ENCODE peak calls at places on chromosomes 7 and 10, in eight cellular contexts. One of them, this sample, is unnamed.
A peak's percentile ranks its signal among the peaks of the same experiment; 100 is the strongest.

GRCh38 chr10:91785851-91786250 is 12.4 kb upstream of the TNKS2 start:
- DNase-seq in fibroblast of lung: no peak
- DNase-seq in heart right ventricle: no peak
- DNase-seq in A549: no peak
- DNase-seq in mammary epithelial cell: no peak
- DNase-seq in PC-3: no peak
- DNase-seq in IMR-90: no peak
- DNase-seq in colonic mucosa: no peak
- DNase-seq in this sample: no peak

GRCh38 chr7:109246330-109247077 is 676.8 kb downstream of the DNAJB9 start:
- DNase-seq in fibroblast of lung: peak; percentile 57
- DNase-seq in heart right ventricle: no peak
- DNase-seq in A549: no peak
- DNase-seq in mammary epithelial cell: peak; percentile 62
- DNase-seq in PC-3: peak; percentile 88
- DNase-seq in IMR-90: no peak
- DNase-seq in colonic mucosa: no peak
- DNase-seq in this sample: no peak

GRCh38 chr10:21496285-21497176 is 29.0 kb downstream of the SKIDA1 start:
- DNase-seq in fibroblast of lung: peak; percentile 38
- DNase-seq in heart right ventricle: peak; percentile 51
- DNase-seq in A549: peak; percentile 58
- DNase-seq in mammary epithelial cell: peak; percentile 46
- DNase-seq in PC-3: peak; percentile 44
- DNase-seq in IMR-90: peak; percentile 25
- DNase-seq in colonic mucosa: peak; percentile 47
- DNase-seq in this sample: no peak

GRCh38 chr10:84493951-84494848 is 165.8 kb downstream of the CCSER2 start:
- DNase-seq in fibroblast of lung: peak; percentile 82
- DNase-seq in heart right ventricle: no peak
- DNase-seq in A549: peak; percentile 13
- DNase-seq in mammary epithelial cell: peak; percentile 75
- DNase-seq in PC-3: peak; percentile 83
- DNase-seq in IMR-90: peak; percentile 69
- DNase-seq in colonic mucosa: no peak
- DNase-seq in this sample: no peak

GRCh38 chr7:46633816-46634215 is 712.7 kb upstream of the IGFBP3 start:
- DNase-seq in fibroblast of lung: peak; percentile 39
- DNase-seq in heart right ventricle: no peak
- DNase-seq in A549: no peak
- DNase-seq in mammary epithelial cell: no peak
- DNase-seq in PC-3: no peak
- DNase-seq in IMR-90: peak; percentile 7
- DNase-seq in colonic mucosa: no peak
- DNase-seq in this sample: no peak

GRCh38 chr10:60666221-60666620 is 112.1 kb upstream of the CDK1 start:
- DNase-seq in fibroblast of lung: no peak
- DNase-seq in heart right ventricle: no peak
- DNase-seq in A549: no peak
- DNase-seq in mammary epithelial cell: peak; percentile 8
- DNase-seq in PC-3: peak; percentile 38
- DNase-seq in IMR-90: no peak
- DNase-seq in colonic mucosa: no peak
- DNase-seq in this sample: no peak

GRCh38 chr7:127776776-127777390 is 124.9 kb downstream of the SND1 start:
- DNase-seq in fibroblast of lung: peak; percentile 93
- DNase-seq in heart right ventricle: no peak
- DNase-seq in A549: no peak
- DNase-seq in mammary epithelial cell: peak; percentile 54
- DNase-seq in PC-3: no peak
- DNase-seq in IMR-90: peak; percentile 79
- DNase-seq in colonic mucosa: no peak
- DNase-seq in this sample: no peak

GRCh38 chr10:103799341-103799740 is 56.0 kb downstream of the SH3PXD2A start:
- DNase-seq in fibroblast of lung: no peak
- DNase-seq in heart right ventricle: no peak
- DNase-seq in A549: no peak
- DNase-seq in mammary epithelial cell: peak; percentile 35
- DNase-seq in PC-3: no peak
- DNase-seq in IMR-90: no peak
- DNase-seq in colonic mucosa: no peak
- DNase-seq in this sample: no peak

GRCh38 chr10:99427566-99428150 is 2.8 kb downstream of the GOT1 start:
- DNase-seq in fibroblast of lung: no peak
- DNase-seq in heart right ventricle: no peak
- DNase-seq in A549: no peak
- DNase-seq in mammary epithelial cell: no peak
- DNase-seq in PC-3: no peak
- DNase-seq in IMR-90: no peak
- DNase-seq in colonic mucosa: no peak
- DNase-seq in this sample: no peak

GRCh38 chr7:138480527-138480926 is 20.5 kb downstream of the TRIM24 start:
- DNase-seq in fibroblast of lung: no peak
- DNase-seq in heart right ventricle: no peak
- DNase-seq in A549: no peak
- DNase-seq in mammary epithelial cell: no peak
- DNase-seq in PC-3: no peak
- DNase-seq in IMR-90: no peak
- DNase-seq in colonic mucosa: no peak
- DNase-seq in this sample: no peak

GRCh38 chr7:138478499-138478908 is 18.4 kb downstream of the TRIM24 start:
- DNase-seq in fibroblast of lung: peak; percentile 8
- DNase-seq in heart right ventricle: no peak
- DNase-seq in A549: no peak
- DNase-seq in mammary epithelial cell: peak; percentile 29
- DNase-seq in PC-3: no peak
- DNase-seq in IMR-90: no peak
- DNase-seq in colonic mucosa: peak; percentile 45
- DNase-seq in this sample: no peak

GRCh38 chr7:138477581-138477980 is 17.5 kb downstream of the TRIM24 start:
- DNase-seq in fibroblast of lung: peak; percentile 34
- DNase-seq in heart right ventricle: no peak
- DNase-seq in A549: no peak
- DNase-seq in mammary epithelial cell: no peak
- DNase-seq in PC-3: no peak
- DNase-seq in IMR-90: no peak
- DNase-seq in colonic mucosa: no peak
- DNase-seq in this sample: no peak

GRCh38 chr7:138483516-138483915 is 23.5 kb downstream of the TRIM24 start:
- DNase-seq in fibroblast of lung: no peak
- DNase-seq in heart right ventricle: no peak
- DNase-seq in A549: no peak
- DNase-seq in mammary epithelial cell: no peak
- DNase-seq in PC-3: no peak
- DNase-seq in IMR-90: no peak
- DNase-seq in colonic mucosa: no peak
- DNase-seq in this sample: no peak

DNA sequence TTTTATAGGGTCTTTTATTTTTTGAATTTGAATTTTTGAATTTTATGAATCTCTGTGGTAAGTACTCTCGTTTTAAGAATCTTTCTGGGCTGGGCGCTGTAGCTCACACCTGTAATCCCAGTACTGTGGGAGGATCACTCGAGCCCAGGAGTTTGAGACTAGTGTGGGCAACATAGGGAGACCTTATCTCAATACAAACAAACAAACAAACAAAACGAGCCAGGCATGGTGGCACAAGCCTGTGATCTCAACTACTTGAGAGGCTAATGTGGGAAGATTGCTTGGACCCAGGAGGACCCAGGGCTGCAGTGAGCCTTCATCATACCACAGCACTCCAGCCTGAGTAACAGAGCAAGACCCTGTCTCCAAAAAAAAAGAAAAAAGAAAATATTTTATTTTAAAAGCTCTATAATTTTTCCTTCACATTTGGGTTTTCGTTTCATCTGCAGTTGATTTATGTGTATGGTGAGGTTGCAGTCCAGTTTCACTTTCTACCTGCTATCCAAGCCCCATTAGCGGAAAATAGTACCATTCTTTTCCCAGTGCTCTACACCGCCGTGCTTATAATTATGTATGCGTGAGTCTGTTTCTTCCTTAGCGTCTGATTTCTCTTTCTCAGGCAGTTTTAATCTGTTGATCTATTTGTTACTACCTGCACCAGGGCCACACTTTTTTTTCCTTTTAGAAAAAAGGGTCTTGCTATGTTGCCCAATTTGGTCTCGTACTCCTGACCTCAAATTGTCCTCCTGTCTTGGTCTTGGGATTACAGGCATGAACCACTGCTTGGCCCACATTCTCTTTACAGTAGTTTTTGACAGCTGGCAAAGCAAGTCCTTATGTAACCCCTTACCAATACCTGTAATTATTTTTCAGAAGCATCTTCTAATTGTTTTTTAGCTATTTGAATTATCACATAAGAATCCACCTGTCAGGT is 21.7 kb downstream of the TRIM24 start:
- DNase-seq in fibroblast of lung: no peak
- DNase-seq in heart right ventricle: no peak
- DNase-seq in A549: no peak
- DNase-seq in mammary epithelial cell: no peak
- DNase-seq in PC-3: no peak
- DNase-seq in IMR-90: no peak
- DNase-seq in colonic mucosa: no peak
- DNase-seq in this sample: no peak
- H3K9me3 ChIP-seq in fibroblast of lung: no peaks in the 10 kb centered on the region
- H3K9me3 ChIP-seq in heart right ventricle: no peaks in the 10 kb centered on the region
- H3K9me3 ChIP-seq in A549: no peaks in the 10 kb centered on the region
- H3K9me3 ChIP-seq in mammary epithelial cell: peaks cover 3% of the 10 kb centered on the region
- H3K9me3 ChIP-seq in PC-3: no peaks in the 10 kb centered on the region
- H3K9me3 ChIP-seq in IMR-90: no peaks in the 10 kb centered on the region
- H3K9me3 ChIP-seq in colonic mucosa: no peaks in the 10 kb centered on the region
- H3K9me3 ChIP-seq in this sample: no peaks in the 10 kb centered on the region

GRCh38 chr10:101292194-101293006 is 61.6 kb upstream of the BTRC start:
- DNase-seq in fibroblast of lung: peak; percentile 10
- DNase-seq in heart right ventricle: peak; percentile 13
- DNase-seq in A549: no peak
- DNase-seq in mammary epithelial cell: no peak
- DNase-seq in PC-3: no peak
- DNase-seq in IMR-90: no peak
- DNase-seq in colonic mucosa: no peak
- DNase-seq in this sample: no peak

GRCh38 chr10:101294109-101294508 is 59.9 kb upstream of the BTRC start:
- DNase-seq in fibroblast of lung: no peak
- DNase-seq in heart right ventricle: no peak
- DNase-seq in A549: no peak
- DNase-seq in mammary epithelial cell: no peak
- DNase-seq in PC-3: no peak
- DNase-seq in IMR-90: no peak
- DNase-seq in colonic mucosa: no peak
- DNase-seq in this sample: no peak

GRCh38 chr10:101291254-101292193 is 62.3 kb upstream of the LBX1 start:
- DNase-seq in fibroblast of lung: no peak
- DNase-seq in heart right ventricle: peak; percentile 59
- DNase-seq in A549: peak; percentile 85
- DNase-seq in mammary epithelial cell: no peak
- DNase-seq in PC-3: peak; percentile 19
- DNase-seq in IMR-90: peak; percentile 23
- DNase-seq in colonic mucosa: no peak
- DNase-seq in this sample: peak; percentile 40

GRCh38 chr10:101295266-101295665 is 58.7 kb upstream of the BTRC start:
- DNase-seq in fibroblast of lung: no peak
- DNase-seq in heart right ventricle: no peak
- DNase-seq in A549: no peak
- DNase-seq in mammary epithelial cell: no peak
- DNase-seq in PC-3: no peak
- DNase-seq in IMR-90: no peak
- DNase-seq in colonic mucosa: no peak
- DNase-seq in this sample: no peak

GRCh38 chr10:101293007-101293723 is 60.8 kb upstream of the BTRC start:
- DNase-seq in fibroblast of lung: no peak
- DNase-seq in heart right ventricle: peak; percentile 14
- DNase-seq in A549: no peak
- DNase-seq in mammary epithelial cell: no peak
- DNase-seq in PC-3: no peak
- DNase-seq in IMR-90: no peak
- DNase-seq in colonic mucosa: no peak
- DNase-seq in this sample: no peak
- H3K4me3 ChIP-seq in fibroblast of lung: no peak overlapping the region
- H3K4me3 ChIP-seq in heart right ventricle: peak overlapping the region; percentile 62
- H3K4me3 ChIP-seq in A549: peak overlapping the region; percentile 63
- H3K4me3 ChIP-seq in mammary epithelial cell: no peak overlapping the region
- H3K4me3 ChIP-seq in PC-3: peak overlapping the region; percentile 69
- H3K4me3 ChIP-seq in IMR-90: no peak overlapping the region
- H3K4me3 ChIP-seq in colonic mucosa: no peak overlapping the region
- H3K4me3 ChIP-seq in this sample: no peak overlapping the region

GRCh38 chr7:44977956-44978355 is 859 bp downstream of the MYO1G start:
- DNase-seq in fibroblast of lung: no peak
- DNase-seq in heart right ventricle: no peak
- DNase-seq in A549: no peak
- DNase-seq in mammary epithelial cell: no peak
- DNase-seq in PC-3: no peak
- DNase-seq in IMR-90: no peak
- DNase-seq in colonic mucosa: no peak
- DNase-seq in this sample: no peak
- H3K4me1 ChIP-seq in fibroblast of lung: peaks cover 8% of the 10 kb centered on the region
- H3K4me1 ChIP-seq in heart right ventricle: no peaks in the 10 kb centered on the region
- H3K4me1 ChIP-seq in A549: peaks cover 19% of the 10 kb centered on the region
- H3K4me1 ChIP-seq in mammary epithelial cell: peaks cover 4% of the 10 kb centered on the region
- H3K4me1 ChIP-seq in PC-3: no peaks in the 10 kb centered on the region
- H3K4me1 ChIP-seq in IMR-90: peaks cover 10% of the 10 kb centered on the region
- H3K4me1 ChIP-seq in colonic mucosa: no peaks in the 10 kb centered on the region
- H3K4me1 ChIP-seq in this sample: peaks cover 81% of the 10 kb centered on the region

GRCh38 chr7:100069991-100070390 is 11.5 kb downstream of the ZNF3 start:
- DNase-seq in fibroblast of lung: no peak
- DNase-seq in heart right ventricle: no peak
- DNase-seq in A549: no peak
- DNase-seq in mammary epithelial cell: no peak
- DNase-seq in PC-3: no peak
- DNase-seq in IMR-90: no peak
- DNase-seq in colonic mucosa: no peak
- DNase-seq in this sample: no peak

GRCh38 chr7:100071018-100071723 is 10.4 kb downstream of the ZNF3 start:
- DNase-seq in fibroblast of lung: no peak
- DNase-seq in heart right ventricle: no peak
- DNase-seq in A549: no peak
- DNase-seq in mammary epithelial cell: no peak
- DNase-seq in PC-3: no peak
- DNase-seq in IMR-90: no peak
- DNase-seq in colonic mucosa: no peak
- DNase-seq in this sample: no peak

GRCh38 chr7:100075418-100075817 is 6.1 kb downstream of the ZNF3 start:
- DNase-seq in fibroblast of lung: no peak
- DNase-seq in heart right ventricle: no peak
- DNase-seq in A549: no peak
- DNase-seq in mammary epithelial cell: no peak
- DNase-seq in PC-3: no peak
- DNase-seq in IMR-90: no peak
- DNase-seq in colonic mucosa: no peak
- DNase-seq in this sample: no peak

GRCh38 chr7:100077205-100077604 is 4.3 kb downstream of the ZNF3 start:
- DNase-seq in fibroblast of lung: no peak
- DNase-seq in heart right ventricle: no peak
- DNase-seq in A549: no peak
- DNase-seq in mammary epithelial cell: no peak
- DNase-seq in PC-3: no peak
- DNase-seq in IMR-90: no peak
- DNase-seq in colonic mucosa: peak; percentile 54
- DNase-seq in this sample: no peak

DNA sequence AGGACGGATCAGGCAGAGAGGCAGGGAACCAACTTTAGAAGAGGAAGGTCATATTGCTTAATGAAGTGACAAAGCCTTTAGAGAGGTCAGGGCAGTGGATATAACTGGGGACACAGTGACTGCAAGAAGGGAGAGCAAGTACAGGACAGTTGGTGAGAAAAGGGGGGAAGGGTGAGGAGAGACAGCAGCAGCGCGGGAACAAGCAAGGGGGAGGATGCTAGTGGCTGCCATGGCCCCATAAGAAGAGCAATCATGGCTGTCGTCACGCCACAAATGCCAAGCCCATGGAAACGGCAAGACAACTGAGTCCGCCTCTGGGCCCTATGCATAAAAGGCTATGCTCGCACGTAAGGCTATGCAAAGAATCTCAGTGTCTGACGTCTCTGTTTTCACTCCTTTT is 9.1 kb downstream of the ZNF3 start:
- DNase-seq in fibroblast of lung: no peak
- DNase-seq in heart right ventricle: no peak
- DNase-seq in A549: no peak
- DNase-seq in mammary epithelial cell: no peak
- DNase-seq in PC-3: no peak
- DNase-seq in IMR-90: no peak
- DNase-seq in colonic mucosa: no peak
- DNase-seq in this sample: no peak
- H3K9me3 ChIP-seq in fibroblast of lung: peaks cover 15% of the 10 kb centered on the region
- H3K9me3 ChIP-seq in heart right ventricle: peaks cover 3% of the 10 kb centered on the region
- H3K9me3 ChIP-seq in A549: peaks cover 100% of the 10 kb centered on the region
- H3K9me3 ChIP-seq in mammary epithelial cell: peaks cover 40% of the 10 kb centered on the region
- H3K9me3 ChIP-seq in PC-3: peaks cover 18% of the 10 kb centered on the region
- H3K9me3 ChIP-seq in IMR-90: peaks cover 74% of the 10 kb centered on the region
- H3K9me3 ChIP-seq in colonic mucosa: peaks cover 8% of the 10 kb centered on the region
- H3K9me3 ChIP-seq in this sample: peaks cover 21% of the 10 kb centered on the region

This sample was measured in CD4-positive, CD25-positive, alpha-beta regulatory T cell.